ENCODE peak calls at places on chromosomes 5 and 9, in eight cellular contexts. U, Q, C, Z, O, V, I and A are unnamed samples.

GRCh38 chr9:33765411-33765810 is 29.9 kb upstream of the PRSS3 start:
- DNase-seq in U (no peak), Q (no peak), C (no peak), Z (peak), O (no peak), V (no peak), I (no peak), A (no peak)

GRCh38 chr9:114098021-114098659 is 952 bp downstream of the KIF12 start:
- DNase-seq in U (peak), Q (peak), C (no peak), Z (peak), O (peak), V (peak), I (no peak), A (no peak)

GRCh38 chr5:36491860-36492259 is 114.5 kb upstream of the SLC1A3 start:
- DNase-seq in U (no peak), Q (no peak), C (no peak), Z (no peak), O (no peak), V (peak), I (no peak), A (no peak)

GRCh38 chr5:163379298-163380155 is 57.9 kb upstream of the CCNG1 start:
- DNase-seq in U (no peak), Q (no peak), C (no peak), Z (peak), O (peak), V (no peak), I (no peak), A (no peak)

GRCh38 chr9:111108946-111109345 is 70.7 kb upstream of the LPAR1 start:
- DNase-seq in U (no peak), Q (no peak), C (no peak), Z (no peak), O (no peak), V (no peak), I (no peak), A (no peak)

GRCh38 chr5:80140496-80140895 is 105.3 kb downstream of the THBS4 start:
- DNase-seq in U (no peak), Q (no peak), C (peak), Z (no peak), O (no peak), V (no peak), I (no peak), A (no peak)

GRCh38 chr9:128101690-128102089 is 25.8 kb downstream of the PTGES2 start:
- DNase-seq in U (no peak), Q (no peak), C (no peak), Z (peak), O (no peak), V (no peak), I (no peak), A (no peak)

GRCh38 chr5:53059281-53059680 is 50.3 kb downstream of the MOCS2 start:
- DNase-seq in U (no peak), Q (no peak), C (no peak), Z (no peak), O (no peak), V (no peak), I (no peak), A (no peak)

GRCh38 chr9:129170229-129170628 is 7.8 kb downstream of the IER5L start:
- DNase-seq in U (no peak), Q (no peak), C (no peak), Z (peak), O (no peak), V (no peak), I (no peak), A (no peak)

GRCh38 chr5:72036951-72037350 is 70.3 kb upstream of the MAP1B start:
- DNase-seq in U (no peak), Q (no peak), C (no peak), Z (peak), O (no peak), V (peak), I (no peak), A (no peak)